ENCODE peak calls at places on chromosomes 4 and X, in ten cellular contexts. One of them, this sample, is unnamed.

GRCh38 chr4:78185117-78185516 is 128.0 kb downstream of the FRAS1 start:
- DNase-seq in fibroblast of pulmonary artery: no peak
- DNase-seq in AG10803: no peak
- DNase-seq in HEK293T: no peak
- DNase-seq in RPMI7951: no peak
- DNase-seq in aorta: no peak
- DNase-seq in sigmoid colon: no peak
- DNase-seq in Ammon's horn: no peak
- DNase-seq in GM13977: no peak
- DNase-seq in NK-92 treated with Interleukin-12 subunit alpha and Interleukin-12 subunit beta, amount 100 ng/mL, for 24 hours: no peak
- DNase-seq in this sample: no peak

GRCh38 chrX:135081695-135082094 is 29.8 kb upstream of the RTL8A start:
- DNase-seq in aorta: no peak
- DNase-seq in sigmoid colon: no peak
- DNase-seq in HEK293T: no peak
- DNase-seq in fibroblast of pulmonary artery: no peak
- DNase-seq in AG10803: no peak
- DNase-seq in GM13977: no peak
- DNase-seq in RPMI7951: no peak
- DNase-seq in Ammon's horn: no peak
- DNase-seq in NK-92 treated with Interleukin-12 subunit alpha and Interleukin-12 subunit beta, amount 100 ng/mL, for 24 hours: no peak
- DNase-seq in this sample: no peak

GRCh38 chr4:147034372-147034771 is 88.7 kb upstream of the TTC29 start:
- DNase-seq in NK-92 treated with Interleukin-12 subunit alpha and Interleukin-12 subunit beta, amount 100 ng/mL, for 24 hours: no peak
- DNase-seq in HEK293T: no peak
- DNase-seq in sigmoid colon: no peak
- DNase-seq in aorta: no peak
- DNase-seq in RPMI7951: no peak
- DNase-seq in AG10803: peak
- DNase-seq in fibroblast of pulmonary artery: no peak
- DNase-seq in GM13977: no peak
- DNase-seq in Ammon's horn: no peak
- DNase-seq in this sample: no peak

GRCh38 chrX:9318213-9318612 is 146.6 kb upstream of the TBL1X start:
- DNase-seq in fibroblast of pulmonary artery: no peak
- DNase-seq in Ammon's horn: no peak
- DNase-seq in NK-92 treated with Interleukin-12 subunit alpha and Interleukin-12 subunit beta, amount 100 ng/mL, for 24 hours: no peak
- DNase-seq in AG10803: no peak
- DNase-seq in sigmoid colon: no peak
- DNase-seq in HEK293T: no peak
- DNase-seq in GM13977: no peak
- DNase-seq in aorta: no peak
- DNase-seq in RPMI7951: no peak
- DNase-seq in this sample: no peak

GRCh38 chr4:59608466-59608865 is 1591.7 kb upstream of the ADGRL3 start:
- DNase-seq in aorta: no peak
- DNase-seq in sigmoid colon: no peak
- DNase-seq in GM13977: no peak
- DNase-seq in Ammon's horn: no peak
- DNase-seq in AG10803: peak
- DNase-seq in RPMI7951: no peak
- DNase-seq in HEK293T: no peak
- DNase-seq in NK-92 treated with Interleukin-12 subunit alpha and Interleukin-12 subunit beta, amount 100 ng/mL, for 24 hours: no peak
- DNase-seq in fibroblast of pulmonary artery: peak
- DNase-seq in this sample: peak

GRCh38 chr4:45566896-45567603 is 556.8 kb downstream of the GABRG1 start:
- DNase-seq in GM13977: no peak
- DNase-seq in sigmoid colon: no peak
- DNase-seq in NK-92 treated with Interleukin-12 subunit alpha and Interleukin-12 subunit beta, amount 100 ng/mL, for 24 hours: no peak
- DNase-seq in HEK293T: no peak
- DNase-seq in fibroblast of pulmonary artery: no peak
- DNase-seq in AG10803: no peak
- DNase-seq in aorta: no peak
- DNase-seq in RPMI7951: no peak
- DNase-seq in Ammon's horn: no peak
- DNase-seq in this sample: no peak

GRCh38 chr4:40621592-40622512 is 7.8 kb downstream of the RBM47 start:
- DNase-seq in NK-92 treated with Interleukin-12 subunit alpha and Interleukin-12 subunit beta, amount 100 ng/mL, for 24 hours: peak
- DNase-seq in HEK293T: no peak
- DNase-seq in Ammon's horn: peak
- DNase-seq in aorta: peak
- DNase-seq in RPMI7951: peak
- DNase-seq in sigmoid colon: peak
- DNase-seq in fibroblast of pulmonary artery: peak
- DNase-seq in GM13977: no peak
- DNase-seq in AG10803: peak
- DNase-seq in this sample: peak

GRCh38 chr4:108619372-108620100 is 840 bp upstream of the RPL34 start:
- DNase-seq in RPMI7951: no peak
- DNase-seq in aorta: no peak
- DNase-seq in fibroblast of pulmonary artery: no peak
- DNase-seq in Ammon's horn: no peak
- DNase-seq in GM13977: no peak
- DNase-seq in sigmoid colon: no peak
- DNase-seq in HEK293T: no peak
- DNase-seq in NK-92 treated with Interleukin-12 subunit alpha and Interleukin-12 subunit beta, amount 100 ng/mL, for 24 hours: no peak
- DNase-seq in AG10803: no peak
- DNase-seq in this sample: no peak

GRCh38 chr4:139028191-139028661 is 12.6 kb downstream of the NOCT start:
- DNase-seq in Ammon's horn: peak
- DNase-seq in HEK293T: no peak
- DNase-seq in sigmoid colon: no peak
- DNase-seq in NK-92 treated with Interleukin-12 subunit alpha and Interleukin-12 subunit beta, amount 100 ng/mL, for 24 hours: no peak
- DNase-seq in AG10803: no peak
- DNase-seq in RPMI7951: no peak
- DNase-seq in GM13977: no peak
- DNase-seq in aorta: no peak
- DNase-seq in fibroblast of pulmonary artery: no peak
- DNase-seq in this sample: no peak

GRCh38 chr4:75630174-75630931 is at the start of gene CDKL2:
- DNase-seq in sigmoid colon: peak
- DNase-seq in aorta: peak
- DNase-seq in fibroblast of pulmonary artery: peak
- DNase-seq in AG10803: peak
- DNase-seq in HEK293T: peak
- DNase-seq in Ammon's horn: peak
- DNase-seq in GM13977: peak
- DNase-seq in NK-92 treated with Interleukin-12 subunit alpha and Interleukin-12 subunit beta, amount 100 ng/mL, for 24 hours: no peak
- DNase-seq in RPMI7951: peak
- DNase-seq in this sample: peak

GRCh38 chr4:54941994-54942552 is 183.3 kb downstream of the KDR start:
- DNase-seq in GM13977: no peak
- DNase-seq in sigmoid colon: no peak
- DNase-seq in Ammon's horn: peak
- DNase-seq in fibroblast of pulmonary artery: peak
- DNase-seq in AG10803: peak
- DNase-seq in HEK293T: no peak
- DNase-seq in aorta: no peak
- DNase-seq in RPMI7951: no peak
- DNase-seq in NK-92 treated with Interleukin-12 subunit alpha and Interleukin-12 subunit beta, amount 100 ng/mL, for 24 hours: no peak
- DNase-seq in this sample: no peak

This sample was measured in kidney glomerular epithelial cell.